ENCODE peak calls at places on chromosomes 12 and 14, in nine cellular contexts. K is OCI-LY7, P is GM23248, I is HCT116, Y is MM.1S, T is neural progenitor cell, N is GM23338, S is hepatocyte, A is SK-N-SH. Z is an unnamed sample. For H3K4me1, the result is how much of the 10 kb centered on the place peaks cover.

GRCh38 chr12:89709994-89710872 is 1.6 kb upstream of the ATP2B1 start:
- DNase-seq in K (peak), P (peak), I (no peak), Y (no peak), T (peak), N (peak), S (peak), A (no peak), Z (peak)

GRCh38 chr12:17278946-17279345 is 673.0 kb upstream of the LMO3 start:
- DNase-seq in K (peak), P (no peak), I (no peak), Y (no peak), T (no peak), N (peak), S (no peak), A (no peak), Z (peak)

GRCh38 chr14:64879635-64880381 is at the start of gene SPTB:
- DNase-seq in K (no peak), P (peak), I (no peak), Y (peak), T (peak), N (peak), S (peak), A (peak), Z (peak)

GRCh38 chr14:77037338-77037782 is 8.9 kb upstream of the IRF2BPL start:
- DNase-seq in K (no peak), P (no peak), I (no peak), Y (no peak), T (no peak), N (no peak), S (no peak), A (no peak), Z (no peak)

GRCh38 chr12:65168606-65169310 is 625 bp upstream of the LEMD3 start:
- DNase-seq in K (no peak), P (peak), I (no peak), Y (peak), T (no peak), N (no peak), S (no peak), A (no peak), Z (no peak)

GRCh38 chr14:71582705-71583104 is 349.5 kb upstream of the RGS6 start:
- DNase-seq in K (no peak), P (peak), I (no peak), Y (no peak), T (no peak), N (no peak), S (no peak), A (no peak), Z (no peak)

GRCh38 chr12:29831173-29831572 is 47.4 kb upstream of the TMTC1 start:
- DNase-seq in K (no peak), P (no peak), I (no peak), Y (no peak), T (no peak), N (peak), S (no peak), A (no peak), Z (no peak)

GRCh38 chr14:21496453-21496852 is 14.7 kb downstream of the METTL3 start:
- DNase-seq in K (no peak), P (no peak), I (no peak), Y (no peak), T (no peak), N (no peak), S (no peak), A (no peak), Z (no peak)

GRCh38 chr12:70045036-70045435 is 198.2 kb upstream of the CNOT2 start:
- DNase-seq in K (no peak), P (peak), I (no peak), Y (no peak), T (no peak), N (no peak), S (no peak), A (no peak), Z (no peak)

GRCh38 chr12:10615532-10615931 is 2.1 kb upstream of the MAGOHB start:
- DNase-seq in K (no peak), P (no peak), I (no peak), Y (no peak), T (no peak), N (peak), S (no peak), A (no peak), Z (peak)

GRCh38 chr14:21070610-21071224 is 613 bp downstream of the ARHGEF40 start:
- DNase-seq in K (no peak), P (peak), I (no peak), Y (no peak), T (peak), N (peak), S (peak), A (peak), Z (no peak)

GRCh38 chr12:32583535-32583934 is 95.6 kb upstream of the DNM1L start:
- DNase-seq in K (no peak), P (peak), I (no peak), Y (no peak), T (no peak), N (no peak), S (peak), A (no peak), Z (peak)
- TF ChIP-seq EZH2phosphoT487 in K (no peak), P (no peak), I (no peak), Y (no peak), T (no peak), N (no peak), S (no peak), A (no peak), Z (no peak)

GRCh38 chr14:92774563-92774962 is 19.5 kb upstream of the GOLGA5 start:
- DNase-seq in K (no peak), P (no peak), I (no peak), Y (no peak), T (no peak), N (no peak), S (no peak), A (no peak), Z (no peak)

GRCh38 chr14:92785601-92786426 is 8.3 kb upstream of the GOLGA5 start:
- DNase-seq in K (no peak), P (peak), I (no peak), Y (no peak), T (no peak), N (peak), S (peak), A (no peak), Z (peak)

GRCh38 chr14:92783813-92784431 is 10.2 kb upstream of the GOLGA5 start:
- DNase-seq in K (peak), P (peak), I (peak), Y (peak), T (peak), N (peak), S (peak), A (peak), Z (peak)

GRCh38 chr14:92780865-92781264 is 13.2 kb upstream of the GOLGA5 start:
- DNase-seq in K (no peak), P (no peak), I (no peak), Y (no peak), T (no peak), N (no peak), S (no peak), A (no peak), Z (no peak)

DNA sequence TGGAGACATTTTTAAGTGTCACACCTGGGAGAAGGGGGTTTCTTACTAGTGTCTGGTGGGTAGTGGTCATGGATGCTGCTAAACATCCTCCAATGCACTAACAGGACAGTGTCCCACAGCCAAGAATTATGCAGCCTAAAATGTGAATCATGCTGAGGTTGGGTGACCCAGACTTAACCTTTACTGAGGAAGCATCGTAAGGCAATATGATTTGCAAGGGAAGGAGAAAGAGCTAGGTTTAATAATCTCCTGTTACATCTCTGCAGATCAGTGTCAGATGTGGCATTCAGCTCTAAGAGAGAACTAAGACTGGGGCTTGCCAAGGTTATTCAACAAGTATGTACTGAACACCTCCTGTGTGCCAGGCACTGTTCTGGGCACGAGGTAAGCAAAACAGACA is 13.7 kb upstream of the GOLGA5 start:
- DNase-seq in K (no peak), P (peak), I (no peak), Y (no peak), T (no peak), N (no peak), S (no peak), A (no peak), Z (peak)
- H2AFZ ChIP-seq in K (no peak), P (no peak), I (no peak), Y (no peak), T (no peak), N (no peak), S (no peak), A (no peak), Z (no peak)

DNA sequence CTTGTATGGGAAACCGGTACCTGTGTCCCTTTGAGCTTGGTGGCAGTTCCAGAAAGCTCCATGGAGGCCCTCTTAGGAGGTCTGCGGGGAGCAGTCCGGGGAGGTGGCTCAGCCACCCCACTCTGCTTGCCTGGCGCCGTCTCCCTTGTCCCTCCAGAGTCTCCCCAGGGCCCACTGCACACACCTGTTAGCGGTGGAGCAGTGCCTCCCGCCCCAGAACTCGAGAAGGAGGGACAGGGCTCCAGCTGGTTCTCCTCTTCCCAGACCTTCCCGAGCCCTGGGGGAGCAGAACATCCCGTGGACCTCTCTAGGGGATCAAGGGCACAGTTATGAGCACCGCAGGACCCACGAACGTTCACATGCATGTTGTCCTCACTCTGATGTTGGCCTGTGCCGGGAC is 10.8 kb downstream of the ASPG start:
- DNase-seq in K (no peak), P (no peak), I (no peak), Y (no peak), T (no peak), N (no peak), S (no peak), A (no peak), Z (no peak)
- H3K4me1 ChIP-seq in K (under half), P (under half), I (under half), Y (under half), T (under half), N (under half), S (under half), A (under half), Z (under half)

GRCh38 chr12:110846615-110847566 is at the start of gene CCDC63:
- DNase-seq in K (no peak), P (peak), I (peak), Y (peak), T (peak), N (peak), S (peak), A (peak), Z (peak)

GRCh38 chr12:110836291-110836690 is 10.5 kb upstream of the CCDC63 start:
- DNase-seq in K (no peak), P (no peak), I (no peak), Y (no peak), T (no peak), N (no peak), S (no peak), A (no peak), Z (no peak)

GRCh38 chr12:110844131-110844530 is 2.7 kb upstream of the CCDC63 start:
- DNase-seq in K (no peak), P (no peak), I (no peak), Y (no peak), T (no peak), N (no peak), S (no peak), A (no peak), Z (no peak)

GRCh38 chr12:110844551-110845395 is 2.0 kb upstream of the CCDC63 start:
- DNase-seq in K (no peak), P (peak), I (no peak), Y (no peak), T (no peak), N (no peak), S (no peak), A (peak), Z (no peak)

DNA sequence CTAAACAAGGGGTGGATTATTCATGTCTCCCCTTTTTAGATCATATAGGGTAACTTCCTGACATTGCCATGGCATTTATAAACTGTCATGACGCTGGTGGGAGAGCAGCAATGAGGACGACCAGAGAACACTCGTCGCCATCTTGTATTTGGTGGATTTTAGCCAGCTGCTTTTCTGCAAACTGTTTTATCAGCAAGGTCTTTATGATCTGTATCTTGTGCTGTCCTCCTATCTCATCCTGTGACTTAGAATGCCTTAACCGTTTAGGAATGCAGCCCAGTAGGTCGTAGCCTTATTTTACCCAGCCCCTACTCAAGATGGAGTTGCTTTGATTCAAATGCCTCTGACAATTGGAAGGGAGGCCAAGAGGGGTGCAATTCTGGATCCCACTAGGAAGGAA is 5.8 kb upstream of the CCDC63 start:
- DNase-seq in K (no peak), P (no peak), I (no peak), Y (no peak), T (no peak), N (no peak), S (no peak), A (no peak), Z (no peak)
- TF ChIP-seq EZH2phosphoT487 in K (no peak), P (no peak), I (no peak), Y (no peak), T (no peak), N (no peak), S (no peak), A (no peak), Z (no peak)

GRCh38 chr12:75812341-75813018 is 219.1 kb downstream of the PHLDA1 start:
- DNase-seq in K (no peak), P (peak), I (no peak), Y (peak), T (peak), N (peak), S (peak), A (peak), Z (no peak)
- H2AFZ ChIP-seq in K (peak), P (peak), I (no peak), Y (peak), T (no peak), N (no peak), S (peak), A (peak), Z (peak)

GRCh38 chr12:49276304-49277290 is 11.7 kb downstream of the TUBA1C start:
- DNase-seq in K (no peak), P (no peak), I (no peak), Y (no peak), T (no peak), N (no peak), S (no peak), A (peak), Z (no peak)
- H3K4me1 ChIP-seq in K (under half), P (under half), I (under half), Y (under half), T (under half), N (under half), S (under half), A (under half), Z (under half)

GRCh38 chr12:97561321-97562230 is 99.0 kb downstream of the RMST start:
- DNase-seq in K (no peak), P (no peak), I (no peak), Y (no peak), T (no peak), N (peak), S (no peak), A (no peak), Z (peak)
- TF ChIP-seq EZH2phosphoT487 in K (no peak), P (no peak), I (no peak), Y (no peak), T (no peak), N (no peak), S (no peak), A (no peak), Z (no peak)

GRCh38 chr14:23441076-23441475 is 5.6 kb upstream of the MYH7 start:
- DNase-seq in K (no peak), P (peak), I (no peak), Y (no peak), T (no peak), N (no peak), S (no peak), A (no peak), Z (no peak)

GRCh38 chr14:23444314-23444713 is 8.9 kb upstream of the MYH7 start:
- DNase-seq in K (no peak), P (no peak), I (no peak), Y (no peak), T (no peak), N (no peak), S (no peak), A (no peak), Z (no peak)

GRCh38 chr14:23442721-23443356 is 7.4 kb upstream of the MYH7 start:
- DNase-seq in K (no peak), P (no peak), I (no peak), Y (no peak), T (peak), N (peak), S (no peak), A (no peak), Z (no peak)

GRCh38 chr14:23443881-23444280 is 8.4 kb upstream of the MYH7 start:
- DNase-seq in K (no peak), P (no peak), I (no peak), Y (no peak), T (no peak), N (no peak), S (no peak), A (no peak), Z (no peak)

DNA sequence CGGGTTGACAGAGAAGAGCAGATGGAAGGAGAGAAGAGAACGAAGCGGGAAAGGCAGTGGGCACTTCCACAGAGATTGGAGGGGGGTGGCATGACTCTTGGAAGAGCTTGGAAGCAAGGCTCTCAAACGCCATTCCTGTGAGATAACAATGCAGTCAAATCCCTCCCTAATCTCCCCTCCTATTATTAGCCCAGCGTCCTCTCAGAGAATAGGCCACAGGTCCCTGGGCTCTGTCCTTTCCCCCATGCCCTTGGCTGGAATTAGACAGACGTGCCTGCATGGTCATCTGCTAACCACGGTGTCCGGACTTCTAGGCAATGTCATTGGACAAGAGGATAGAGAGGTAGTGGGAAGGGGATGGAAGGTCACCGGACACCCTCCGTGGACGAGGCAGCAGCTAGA is 8.0 kb upstream of the MYH7 start:
- DNase-seq in K (no peak), P (no peak), I (no peak), Y (no peak), T (peak), N (no peak), S (no peak), A (no peak), Z (no peak)
- H2AFZ ChIP-seq in K (no peak), P (no peak), I (no peak), Y (no peak), T (peak), N (peak), S (no peak), A (no peak), Z (no peak)

GRCh38 chr12:1201886-1202285 is 210.9 kb downstream of the ERC1 start:
- DNase-seq in K (peak), P (no peak), I (no peak), Y (no peak), T (no peak), N (no peak), S (no peak), A (no peak), Z (no peak)
- H3K4me1 ChIP-seq in K (under half), P (under half), I (under half), Y (under half), T (under half), N (under half), S (under half), A (under half), Z (under half)